ENCODE peak calls at places on chromosomes 7 and 10, in nine cellular contexts. N is fibroblast of lung, Z is neural crest cell, A is T-helper 2 cell, G is left ventricle myocardium superior, K is endothelial cell, J is pancreas, X is NCI-H1417, F is AG08395. S is an unnamed sample.

GRCh38 chr10:49285232-49285631 is 13.7 kb upstream of the C10orf71 start:
- DNase-seq in F (no peak), J (peak; percentile 15), N (no peak), A (no peak), K (no peak), X (no peak), Z (no peak), G (no peak), S (no peak)

GRCh38 chr10:103659674-103660363 is 166.3 kb downstream of the NEURL1 start:
- DNase-seq in Z (no peak), J (peak; percentile 74), F (peak; percentile 96), N (peak; percentile 89), K (no peak), A (peak; percentile 43), G (peak; percentile 73), X (no peak), S (peak; percentile 93)

GRCh38 chr10:94092848-94093247 is 99.1 kb downstream of the PLCE1 start:
- DNase-seq in J (no peak), K (no peak), Z (no peak), X (no peak), N (peak; percentile 49), A (no peak), F (no peak), G (no peak), S (no peak)

GRCh38 chr10:121187375-121187774 is 336.2 kb downstream of the WDR11 start:
- DNase-seq in Z (no peak), G (no peak), J (no peak), X (no peak), A (no peak), F (no peak), N (peak; percentile 13), K (no peak), S (no peak)

GRCh38 chr10:128147669-128148068 is 21.4 kb upstream of the MKI67 start:
- DNase-seq in Z (no peak), X (no peak), K (no peak), G (no peak), J (no peak), N (peak; percentile 77), A (no peak), F (peak; percentile 78), S (peak; percentile 73)

GRCh38 chr10:11799736-11800080 is 23.4 kb upstream of the PROSER2 start:
- DNase-seq in A (no peak), J (no peak), Z (no peak), F (no peak), G (no peak), K (no peak), N (no peak), X (no peak), S (no peak)

GRCh38 chr7:128735433-128735832 is 3.7 kb upstream of the CALU start:
- DNase-seq in G (no peak), K (no peak), A (no peak), F (no peak), J (no peak), N (no peak), Z (no peak), X (no peak), S (no peak)

GRCh38 chr7:91034459-91035368 is 229.5 kb upstream of the FZD1 start:
- DNase-seq in K (peak; percentile 66), N (peak; percentile 44), F (peak; percentile 58), J (peak; percentile 70), A (no peak), X (peak; percentile 88), Z (peak; percentile 53), G (no peak), S (peak; percentile 36)

GRCh38 chr10:122637371-122637770 is 62.3 kb downstream of the C10orf120 start:
- DNase-seq in F (no peak), X (no peak), Z (no peak), G (peak; percentile 75), K (no peak), J (peak; percentile 46), N (no peak), A (no peak), S (no peak)

GRCh38 chr10:95360122-95360715 is 69.4 kb upstream of the PDLIM1 start:
- DNase-seq in A (no peak), J (no peak), F (no peak), Z (no peak), X (no peak), N (peak; percentile 18), G (no peak), K (no peak), S (peak; percentile 9)

GRCh38 chr10:68348265-68348741 is 15.6 kb upstream of the PBLD start:
- DNase-seq in X (peak; percentile 8), N (peak; percentile 43), F (peak; percentile 59), A (peak; percentile 15), G (no peak), J (no peak), K (peak; percentile 50), Z (peak; percentile 36), S (peak; percentile 78)

GRCh38 chr7:26284995-26285632 is 6.5 kb upstream of the SNX10 start:
- DNase-seq in F (no peak), K (no peak), G (no peak), N (no peak), Z (no peak), J (no peak), A (no peak), X (no peak), S (no peak)

GRCh38 chr10:3401491-3401938 is 228.9 kb upstream of the PITRM1 start:
- DNase-seq in N (peak; percentile 92), J (no peak), A (no peak), G (no peak), Z (no peak), X (no peak), F (no peak), K (no peak), S (peak; percentile 67)

GRCh38 chr7:66847879-66848810 is 72.9 kb upstream of the TMEM248 start:
- DNase-seq in X (peak; percentile 26), Z (no peak), F (no peak), N (peak; percentile 80), G (no peak), J (no peak), K (no peak), A (no peak), S (peak; percentile 55)

GRCh38 chr7:156889089-156889488 is 3.9 kb downstream of the LMBR1 start:
- DNase-seq in A (no peak), K (no peak), N (no peak), F (no peak), J (no peak), Z (no peak), X (no peak), G (no peak), S (no peak)

GRCh38 chr7:150324366-150324961 is 1.1 kb upstream of the ACTR3C start:
- DNase-seq in F (no peak), A (no peak), K (no peak), G (no peak), Z (no peak), J (no peak), X (peak; percentile 44), N (peak; percentile 65), S (no peak)

GRCh38 chr10:18738835-18739234 is 79.6 kb downstream of the ARL5B start:
- DNase-seq in X (no peak), J (no peak), G (no peak), F (peak; percentile 58), A (no peak), Z (no peak), N (peak; percentile 80), K (no peak), S (no peak)